ENCODE peak calls at places on chromosomes 13 and 19, in seven cellular contexts. One of them, this sample, is unnamed.

GRCh38 chr19:50705422-50706019 is 14.1 kb downstream of the SHANK1 start:
- DNase-seq in right atrium auricular region: no peak
- DNase-seq in brain microvascular endothelial cell: peak
- DNase-seq in ascending aorta: no peak
- DNase-seq in cardiac fibroblast: peak
- DNase-seq in spleen: no peak
- DNase-seq in testis: peak
- DNase-seq in this sample: peak

GRCh38 chr13:21171420-21171819 is 4.9 kb downstream of the SKA3 start:
- DNase-seq in brain microvascular endothelial cell: no peak
- DNase-seq in testis: no peak
- DNase-seq in spleen: no peak
- DNase-seq in ascending aorta: no peak
- DNase-seq in right atrium auricular region: no peak
- DNase-seq in cardiac fibroblast: no peak
- DNase-seq in this sample: no peak

GRCh38 chr19:4878491-4878968 is 11.1 kb upstream of the PLIN3 start:
- DNase-seq in brain microvascular endothelial cell: no peak
- DNase-seq in ascending aorta: no peak
- DNase-seq in right atrium auricular region: no peak
- DNase-seq in testis: no peak
- DNase-seq in spleen: no peak
- DNase-seq in cardiac fibroblast: no peak
- DNase-seq in this sample: no peak

GRCh38 chr13:69168436-69168835 is 939.2 kb upstream of the ATXN8OS start:
- DNase-seq in cardiac fibroblast: no peak
- DNase-seq in spleen: peak
- DNase-seq in brain microvascular endothelial cell: no peak
- DNase-seq in right atrium auricular region: no peak
- DNase-seq in testis: no peak
- DNase-seq in ascending aorta: no peak
- DNase-seq in this sample: no peak

GRCh38 chr19:46416077-46416709 is 2.8 kb upstream of the CCDC8 start:
- DNase-seq in brain microvascular endothelial cell: peak
- DNase-seq in right atrium auricular region: peak
- DNase-seq in spleen: peak
- DNase-seq in ascending aorta: peak
- DNase-seq in testis: peak
- DNase-seq in cardiac fibroblast: peak
- DNase-seq in this sample: peak

GRCh38 chr13:111963031-111963430 is 103.9 kb upstream of the SOX1 start:
- DNase-seq in cardiac fibroblast: no peak
- DNase-seq in spleen: no peak
- DNase-seq in ascending aorta: no peak
- DNase-seq in right atrium auricular region: no peak
- DNase-seq in testis: no peak
- DNase-seq in brain microvascular endothelial cell: no peak
- DNase-seq in this sample: no peak

GRCh38 chr19:41564515-41565383 is 11.2 kb upstream of the CEACAM21 start:
- DNase-seq in testis: no peak
- DNase-seq in right atrium auricular region: peak
- DNase-seq in cardiac fibroblast: no peak
- DNase-seq in spleen: no peak
- DNase-seq in brain microvascular endothelial cell: no peak
- DNase-seq in ascending aorta: no peak
- DNase-seq in this sample: no peak

GRCh38 chr19:17772172-17772571 is 20.9 kb downstream of the FCHO1 start:
- DNase-seq in testis: peak
- DNase-seq in spleen: no peak
- DNase-seq in right atrium auricular region: no peak
- DNase-seq in ascending aorta: no peak
- DNase-seq in brain microvascular endothelial cell: no peak
- DNase-seq in cardiac fibroblast: no peak
- DNase-seq in this sample: peak

GRCh38 chr13:65913173-65913572 is 1317.0 kb downstream of the PCDH9 start:
- DNase-seq in right atrium auricular region: no peak
- DNase-seq in ascending aorta: no peak
- DNase-seq in cardiac fibroblast: peak
- DNase-seq in spleen: no peak
- DNase-seq in brain microvascular endothelial cell: peak
- DNase-seq in testis: no peak
- DNase-seq in this sample: peak

GRCh38 chr19:18995804-18996241 is 37.5 kb downstream of the SUGP2 start:
- DNase-seq in ascending aorta: no peak
- DNase-seq in testis: peak
- DNase-seq in brain microvascular endothelial cell: peak
- DNase-seq in spleen: no peak
- DNase-seq in cardiac fibroblast: peak
- DNase-seq in right atrium auricular region: no peak
- DNase-seq in this sample: peak

GRCh38 chr13:20679879-20680278 is 23.6 kb upstream of the IL17D start:
- DNase-seq in ascending aorta: no peak
- DNase-seq in spleen: no peak
- DNase-seq in cardiac fibroblast: no peak
- DNase-seq in testis: no peak
- DNase-seq in brain microvascular endothelial cell: no peak
- DNase-seq in right atrium auricular region: no peak
- DNase-seq in this sample: no peak

GRCh38 chr13:94481966-94482365 is 2.5 kb upstream of the DCT start:
- DNase-seq in brain microvascular endothelial cell: peak
- DNase-seq in ascending aorta: no peak
- DNase-seq in testis: no peak
- DNase-seq in spleen: no peak
- DNase-seq in right atrium auricular region: peak
- DNase-seq in cardiac fibroblast: peak
- DNase-seq in this sample: peak

GRCh38 chr13:60260440-60260839 is 96.7 kb upstream of the DIAPH3 start:
- DNase-seq in brain microvascular endothelial cell: no peak
- DNase-seq in ascending aorta: no peak
- DNase-seq in cardiac fibroblast: no peak
- DNase-seq in spleen: no peak
- DNase-seq in testis: no peak
- DNase-seq in right atrium auricular region: no peak
- DNase-seq in this sample: no peak

GRCh38 chr19:29548483-29549085 is 22.8 kb downstream of the VSTM2B start:
- DNase-seq in ascending aorta: peak
- DNase-seq in spleen: peak
- DNase-seq in right atrium auricular region: no peak
- DNase-seq in cardiac fibroblast: no peak
- DNase-seq in brain microvascular endothelial cell: no peak
- DNase-seq in testis: no peak
- DNase-seq in this sample: no peak

GRCh38 chr13:34201050-34201913 is 383.3 kb downstream of the RFC3 start:
- DNase-seq in testis: no peak
- DNase-seq in ascending aorta: no peak
- DNase-seq in spleen: no peak
- DNase-seq in brain microvascular endothelial cell: peak
- DNase-seq in cardiac fibroblast: peak
- DNase-seq in right atrium auricular region: no peak
- DNase-seq in this sample: peak

GRCh38 chr13:24709186-24709913 is 29.1 kb downstream of the ATP12A start:
- DNase-seq in cardiac fibroblast: no peak
- DNase-seq in ascending aorta: peak
- DNase-seq in right atrium auricular region: no peak
- DNase-seq in brain microvascular endothelial cell: no peak
- DNase-seq in testis: no peak
- DNase-seq in spleen: no peak
- DNase-seq in this sample: no peak

GRCh38 chr19:9862897-9863296 is 27.8 kb downstream of the PIN1 start:
- DNase-seq in brain microvascular endothelial cell: no peak
- DNase-seq in testis: no peak
- DNase-seq in cardiac fibroblast: no peak
- DNase-seq in spleen: no peak
- DNase-seq in ascending aorta: no peak
- DNase-seq in right atrium auricular region: no peak
- DNase-seq in this sample: no peak

GRCh38 chr19:3975637-3976087 is 4.8 kb upstream of the DAPK3 start:
- DNase-seq in cardiac fibroblast: no peak
- DNase-seq in spleen: no peak
- DNase-seq in brain microvascular endothelial cell: no peak
- DNase-seq in testis: no peak
- DNase-seq in ascending aorta: no peak
- DNase-seq in right atrium auricular region: no peak
- DNase-seq in this sample: no peak

GRCh38 chr13:23817833-23818232 is 71.4 kb downstream of the MIPEP start:
- DNase-seq in spleen: no peak
- DNase-seq in brain microvascular endothelial cell: no peak
- DNase-seq in ascending aorta: no peak
- DNase-seq in cardiac fibroblast: no peak
- DNase-seq in right atrium auricular region: no peak
- DNase-seq in testis: no peak
- DNase-seq in this sample: no peak

GRCh38 chr13:23612182-23612581 is 42.0 kb downstream of the TNFRSF19 start:
- DNase-seq in brain microvascular endothelial cell: no peak
- DNase-seq in right atrium auricular region: no peak
- DNase-seq in spleen: no peak
- DNase-seq in ascending aorta: no peak
- DNase-seq in cardiac fibroblast: no peak
- DNase-seq in testis: no peak
- DNase-seq in this sample: no peak

GRCh38 chr19:11581740-11582139 is 4.3 kb upstream of the ACP5 start:
- DNase-seq in cardiac fibroblast: peak
- DNase-seq in right atrium auricular region: no peak
- DNase-seq in ascending aorta: no peak
- DNase-seq in brain microvascular endothelial cell: peak
- DNase-seq in spleen: peak
- DNase-seq in testis: no peak
- DNase-seq in this sample: peak

GRCh38 chr13:53200498-53201453 is 172.2 kb downstream of the OLFM4 start:
- DNase-seq in right atrium auricular region: no peak
- DNase-seq in cardiac fibroblast: no peak
- DNase-seq in testis: peak
- DNase-seq in brain microvascular endothelial cell: no peak
- DNase-seq in ascending aorta: no peak
- DNase-seq in spleen: peak
- DNase-seq in this sample: peak
- TF ChIP-seq CTCF in right atrium auricular region: peak
- TF ChIP-seq CTCF in cardiac fibroblast: peak
- TF ChIP-seq CTCF in testis: peak
- TF ChIP-seq CTCF in brain microvascular endothelial cell: peak
- TF ChIP-seq CTCF in ascending aorta: peak
- TF ChIP-seq CTCF in spleen: no peak
- TF ChIP-seq CTCF in this sample: peak

GRCh38 chr19:58054792-58055482 is 4.1 kb upstream of the ZNF135 start:
- DNase-seq in brain microvascular endothelial cell: peak
- DNase-seq in spleen: no peak
- DNase-seq in right atrium auricular region: peak
- DNase-seq in cardiac fibroblast: peak
- DNase-seq in testis: peak
- DNase-seq in ascending aorta: no peak
- DNase-seq in this sample: peak

GRCh38 chr19:58056861-58057260 is 2.2 kb upstream of the ZNF135 start:
- DNase-seq in spleen: no peak
- DNase-seq in right atrium auricular region: no peak
- DNase-seq in testis: no peak
- DNase-seq in ascending aorta: no peak
- DNase-seq in cardiac fibroblast: no peak
- DNase-seq in brain microvascular endothelial cell: no peak
- DNase-seq in this sample: no peak

GRCh38 chr19:58053480-58054156 is 5.5 kb upstream of the ZNF135 start:
- DNase-seq in brain microvascular endothelial cell: no peak
- DNase-seq in spleen: no peak
- DNase-seq in testis: no peak
- DNase-seq in cardiac fibroblast: no peak
- DNase-seq in right atrium auricular region: no peak
- DNase-seq in ascending aorta: no peak
- DNase-seq in this sample: no peak

GRCh38 chr19:58056261-58056660 is 2.8 kb upstream of the ZNF135 start:
- DNase-seq in brain microvascular endothelial cell: no peak
- DNase-seq in spleen: no peak
- DNase-seq in testis: no peak
- DNase-seq in ascending aorta: no peak
- DNase-seq in right atrium auricular region: no peak
- DNase-seq in cardiac fibroblast: no peak
- DNase-seq in this sample: no peak

DNA sequence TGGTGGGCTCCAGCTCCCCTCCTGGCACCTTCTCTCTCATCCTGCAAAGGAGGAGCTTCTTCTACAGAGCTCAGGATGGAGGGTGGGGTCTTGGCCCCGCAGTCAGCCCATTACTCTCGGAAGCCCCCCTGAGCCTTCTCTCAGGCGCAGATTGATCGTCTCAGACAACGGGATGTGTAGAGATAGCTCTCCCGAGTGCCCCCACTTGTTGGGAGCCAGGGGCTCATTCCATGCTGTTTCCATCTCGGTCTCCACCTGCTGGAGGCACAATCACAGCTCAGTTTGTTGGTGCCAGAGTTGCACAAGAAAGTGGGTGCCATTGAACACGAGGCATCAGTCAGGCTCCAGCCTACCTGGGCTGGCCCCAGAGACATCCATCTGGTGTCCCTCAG is 3.6 kb upstream of the ZNF135 start:
- DNase-seq in cardiac fibroblast: no peak
- DNase-seq in spleen: no peak
- DNase-seq in testis: no peak
- DNase-seq in right atrium auricular region: no peak
- DNase-seq in ascending aorta: no peak
- DNase-seq in brain microvascular endothelial cell: no peak
- DNase-seq in this sample: no peak
- H3K4me3 ChIP-seq in cardiac fibroblast: peak
- H3K4me3 ChIP-seq in spleen: no peak
- H3K4me3 ChIP-seq in testis: no peak
- H3K4me3 ChIP-seq in right atrium auricular region: peak
- H3K4me3 ChIP-seq in ascending aorta: peak
- H3K4me3 ChIP-seq in brain microvascular endothelial cell: no peak
- H3K4me3 ChIP-seq in this sample: no peak

GRCh38 chr13:49247722-49248432 is at the start of gene CDADC1:
- DNase-seq in brain microvascular endothelial cell: peak
- DNase-seq in right atrium auricular region: peak
- DNase-seq in ascending aorta: peak
- DNase-seq in testis: peak
- DNase-seq in spleen: peak
- DNase-seq in cardiac fibroblast: peak
- DNase-seq in this sample: peak
- TF ChIP-seq CTCF in brain microvascular endothelial cell: no peak
- TF ChIP-seq CTCF in right atrium auricular region: peak
- TF ChIP-seq CTCF in ascending aorta: no peak
- TF ChIP-seq CTCF in testis: no peak
- TF ChIP-seq CTCF in spleen: peak
- TF ChIP-seq CTCF in cardiac fibroblast: no peak
- TF ChIP-seq CTCF in this sample: no peak

DNA sequence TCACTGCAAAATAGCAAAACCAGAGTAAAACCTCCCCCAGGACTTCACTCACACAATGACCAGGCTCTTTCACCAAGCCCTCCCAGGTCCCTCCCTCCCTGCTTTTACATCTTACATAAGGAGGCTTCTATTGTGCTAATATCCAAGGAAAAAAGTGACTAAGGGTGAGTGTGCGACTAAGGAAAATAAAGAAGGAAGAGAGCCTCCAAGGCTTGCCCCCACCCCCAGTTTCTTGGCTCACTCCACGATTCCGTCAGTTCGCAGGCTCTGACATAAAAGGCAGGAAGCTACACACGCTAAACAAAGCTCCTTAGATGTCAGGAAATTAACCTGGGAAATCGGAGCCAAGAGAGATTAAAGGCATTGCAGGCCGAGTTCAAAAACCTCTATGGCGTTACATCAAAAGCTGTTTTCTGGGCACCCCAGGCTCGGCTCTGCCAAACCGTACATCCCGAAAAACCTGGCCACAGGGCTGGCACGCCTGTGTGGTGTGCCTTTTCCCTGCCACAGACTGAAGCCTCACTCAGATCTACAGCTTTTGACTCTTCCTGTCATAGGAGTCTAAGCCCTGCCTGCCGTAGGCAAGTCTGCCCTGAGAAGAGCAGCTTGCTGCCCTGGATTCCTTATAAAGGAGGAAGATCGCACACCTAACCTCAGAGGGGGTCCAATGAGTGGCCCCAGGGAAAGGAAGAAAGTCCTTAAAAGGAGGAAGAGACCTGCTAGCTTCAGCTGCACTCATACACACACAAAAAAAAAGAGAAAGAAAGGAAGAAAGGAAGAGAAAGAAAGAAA is 67.0 kb upstream of the SERP2 start:
- DNase-seq in spleen: no peak
- DNase-seq in right atrium auricular region: peak
- DNase-seq in testis: no peak
- DNase-seq in ascending aorta: peak
- DNase-seq in brain microvascular endothelial cell: peak
- DNase-seq in cardiac fibroblast: peak
- DNase-seq in this sample: peak
- H3K4me3 ChIP-seq in spleen: no peak
- H3K4me3 ChIP-seq in right atrium auricular region: no peak
- H3K4me3 ChIP-seq in testis: no peak
- H3K4me3 ChIP-seq in ascending aorta: no peak
- H3K4me3 ChIP-seq in brain microvascular endothelial cell: peak
- H3K4me3 ChIP-seq in cardiac fibroblast: no peak
- H3K4me3 ChIP-seq in this sample: no peak